ENCODE peak calls at places on chromosome 22, in seven cellular contexts. F, S, V, R, G, X and J are unnamed samples.

GRCh38 chr22:30947821-30948454 is 20.6 kb downstream of the MORC2 start:
- DNase-seq in F (peak; percentile 20), S (peak; percentile 76), V (no peak), R (no peak), G (no peak), X (peak; percentile 44), J (peak; percentile 31)

GRCh38 chr22:36773935-36774334 is 2.0 kb downstream of the IFT27 start:
- DNase-seq in F (no peak), S (peak; percentile 59), V (no peak), R (no peak), G (no peak), X (peak; percentile 31), J (no peak)

GRCh38 chr22:38115423-38116205 is 5.1 kb upstream of the BAIAP2L2 start:
- DNase-seq in F (no peak), S (no peak), V (no peak), R (no peak), G (no peak), X (no peak), J (no peak)

GRCh38 chr22:28977050-28977449 is 84.6 kb downstream of the C22orf31 start:
- DNase-seq in F (no peak), S (no peak), V (no peak), R (no peak), G (no peak), X (no peak), J (no peak)

GRCh38 chr22:38276161-38276560 is 3.4 kb upstream of the TMEM184B start:
- DNase-seq in F (no peak), S (no peak), V (no peak), R (no peak), G (no peak), X (peak; percentile 87), J (no peak)

GRCh38 chr22:18952022-18952421 is 15.9 kb upstream of the PRODH start:
- DNase-seq in F (no peak), S (no peak), V (no peak), R (no peak), G (no peak), X (no peak), J (no peak)

GRCh38 chr22:38026130-38027111 is 30.8 kb upstream of the PICK1 start:
- DNase-seq in F (no peak), S (no peak), V (no peak), R (no peak), G (no peak), X (no peak), J (no peak)

GRCh38 chr22:34587357-34588356 is 478.3 kb upstream of the ISX start:
- DNase-seq in F (no peak), S (no peak), V (no peak), R (no peak), G (no peak), X (no peak), J (no peak)

GRCh38 chr22:38097058-38097457 is 13.1 kb upstream of the SLC16A8 start:
- DNase-seq in F (no peak), S (no peak), V (no peak), R (peak; percentile 62), G (no peak), X (no peak), J (no peak)

GRCh38 chr22:17201285-17201945 is 17.8 kb downstream of the ADA2 start:
- DNase-seq in F (peak; percentile 12), S (peak; percentile 22), V (no peak), R (no peak), G (no peak), X (no peak), J (peak; percentile 7)

GRCh38 chr22:37777122-37777687 is 30.5 kb upstream of the GCAT start:
- DNase-seq in F (peak; percentile 58), S (peak; percentile 53), V (peak; percentile 92), R (no peak), G (no peak), X (peak; percentile 47), J (peak; percentile 31)

GRCh38 chr22:32080904-32081303 is 37.8 kb downstream of the SLC5A1 start:
- DNase-seq in F (peak; percentile 43), S (peak; percentile 73), V (no peak), R (no peak), G (no peak), X (peak; percentile 49), J (peak; percentile 18)

GRCh38 chr22:25602924-25603323 is 38.4 kb downstream of the GRK3 start:
- DNase-seq in F (no peak), S (no peak), V (no peak), R (no peak), G (no peak), X (no peak), J (no peak)

GRCh38 chr22:17491090-17491489 is 72.2 kb upstream of the SLC25A18 start:
- DNase-seq in F (no peak), S (no peak), V (peak; percentile 37), R (no peak), G (no peak), X (no peak), J (no peak)

GRCh38 chr22:46828323-46829139 is 66.1 kb downstream of the TBC1D22A start:
- DNase-seq in F (no peak), S (no peak), V (no peak), R (no peak), G (no peak), X (no peak), J (no peak)

GRCh38 chr22:38423512-38424503 is 31.2 kb downstream of the KCNJ4 start:
- DNase-seq in F (peak; percentile 22), S (no peak), V (no peak), R (no peak), G (no peak), X (no peak), J (no peak)

GRCh38 chr22:26554956-26555355 is 35.0 kb downstream of the TPST2 start:
- DNase-seq in F (no peak), S (no peak), V (no peak), R (no peak), G (no peak), X (peak; percentile 20), J (no peak)

GRCh38 chr22:43272869-43273318 is 70.3 kb downstream of the SCUBE1 start:
- DNase-seq in F (peak; percentile 21), S (no peak), V (no peak), R (no peak), G (no peak), X (no peak), J (no peak)
- TF ChIP-seq CTCF in F (no peak), S (no peak), V (no peak), R (no peak), G (no peak), X (no peak), J (no peak)

DNA sequence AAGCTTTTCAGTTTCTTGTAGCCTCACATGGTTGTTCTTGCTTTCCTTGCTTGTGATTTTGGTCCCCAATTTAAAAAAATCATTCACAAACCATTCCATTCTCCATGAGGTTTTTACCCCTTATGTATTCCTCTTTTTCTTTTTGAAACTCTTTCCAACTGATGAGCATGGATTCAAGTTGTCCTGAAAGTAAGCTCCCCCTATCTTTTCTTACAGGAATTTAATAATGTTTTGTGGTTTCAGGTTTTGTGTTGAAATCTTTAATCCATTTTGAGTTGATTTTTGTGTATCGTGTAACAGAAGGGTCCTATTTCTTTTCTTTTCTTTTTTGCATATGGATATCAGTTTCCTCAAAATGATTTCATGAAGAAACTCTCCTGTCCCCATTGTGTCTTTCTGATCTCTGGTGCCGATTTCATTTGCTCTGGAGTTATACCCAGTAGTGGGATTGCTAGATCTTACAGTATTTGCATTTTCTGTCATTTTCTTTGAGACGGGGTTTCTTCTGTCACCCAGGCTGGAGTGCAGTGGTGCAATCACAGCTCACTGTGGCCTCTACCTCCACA is 58.5 kb downstream of the LRRC74B start:
- DNase-seq in F (no peak), S (no peak), V (no peak), R (no peak), G (no peak), X (no peak), J (no peak)
- TF ChIP-seq CTCF in F (no peak), S (no peak), V (no peak), R (no peak), G (no peak), X (peak; percentile 29), J (no peak)

DNA sequence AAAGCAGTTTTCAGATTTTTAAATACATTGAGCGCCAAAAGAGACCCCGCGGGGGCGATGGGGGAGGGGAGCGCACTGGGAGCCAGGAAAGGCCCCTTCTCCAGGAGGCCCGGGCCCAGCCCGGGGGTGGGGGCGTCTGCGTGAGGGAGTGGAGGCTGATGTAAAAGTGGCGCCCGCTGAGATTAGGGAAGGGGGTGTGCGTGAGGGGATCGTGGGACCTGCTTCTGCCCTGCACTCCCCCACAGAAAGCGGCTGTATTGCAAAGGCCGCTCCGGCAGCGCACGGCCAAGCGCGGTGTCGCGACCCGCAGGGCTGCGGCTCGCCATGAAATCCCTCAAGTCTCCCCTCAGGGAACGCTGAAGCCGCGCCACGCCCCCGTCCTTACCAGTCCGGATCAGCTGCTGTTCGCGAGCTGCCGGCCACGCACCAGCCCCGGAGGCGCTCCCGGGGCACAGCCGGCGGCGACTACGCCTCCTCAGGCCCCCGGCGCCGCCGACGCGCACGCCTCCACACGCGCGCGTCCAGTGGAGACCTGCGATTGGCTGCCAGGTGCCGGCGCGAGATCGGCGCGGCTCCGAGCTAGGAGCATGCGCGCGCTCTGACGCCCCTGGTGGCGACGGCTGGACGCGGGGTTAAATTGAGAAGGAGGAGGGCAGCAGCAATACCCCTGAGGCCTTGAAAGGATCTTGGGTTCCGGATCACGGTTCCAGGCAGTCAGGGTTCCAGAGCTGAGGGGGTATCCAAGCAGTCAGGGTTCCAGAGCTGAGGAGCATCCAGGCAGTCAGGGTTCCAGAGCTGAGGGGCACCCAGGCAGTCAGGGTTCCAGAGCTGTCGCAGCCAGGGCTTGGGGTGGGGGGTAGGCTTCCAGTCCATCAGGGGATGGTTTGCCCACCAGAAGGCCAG is at the start of gene ZNF280B:
- DNase-seq in F (peak; percentile 84), S (peak; percentile 85), V (no peak), R (peak; percentile 89), G (peak; percentile 78), X (peak; percentile 94), J (peak; percentile 14)
- TF ChIP-seq CTCF in F (peak; percentile 44), S (peak; percentile 75), V (no peak), R (peak; percentile 80), G (peak; percentile 26), X (peak; percentile 82), J (peak; percentile 47)

GRCh38 chr22:49147171-49147570 is 680.5 kb downstream of the BRD1 start:
- DNase-seq in F (no peak), S (no peak), V (peak; percentile 48), R (no peak), G (no peak), X (no peak), J (no peak)

GRCh38 chr22:49147617-49148175 is 680.0 kb downstream of the BRD1 start:
- DNase-seq in F (no peak), S (no peak), V (peak; percentile 64), R (no peak), G (no peak), X (no peak), J (no peak)

GRCh38 chr22:49150801-49151221 is 676.9 kb downstream of the BRD1 start:
- DNase-seq in F (no peak), S (no peak), V (peak; percentile 74), R (no peak), G (no peak), X (no peak), J (no peak)

GRCh38 chr22:49149721-49150608 is 677.7 kb downstream of the BRD1 start:
- DNase-seq in F (no peak), S (no peak), V (peak; percentile 78), R (no peak), G (no peak), X (no peak), J (no peak)

DNA sequence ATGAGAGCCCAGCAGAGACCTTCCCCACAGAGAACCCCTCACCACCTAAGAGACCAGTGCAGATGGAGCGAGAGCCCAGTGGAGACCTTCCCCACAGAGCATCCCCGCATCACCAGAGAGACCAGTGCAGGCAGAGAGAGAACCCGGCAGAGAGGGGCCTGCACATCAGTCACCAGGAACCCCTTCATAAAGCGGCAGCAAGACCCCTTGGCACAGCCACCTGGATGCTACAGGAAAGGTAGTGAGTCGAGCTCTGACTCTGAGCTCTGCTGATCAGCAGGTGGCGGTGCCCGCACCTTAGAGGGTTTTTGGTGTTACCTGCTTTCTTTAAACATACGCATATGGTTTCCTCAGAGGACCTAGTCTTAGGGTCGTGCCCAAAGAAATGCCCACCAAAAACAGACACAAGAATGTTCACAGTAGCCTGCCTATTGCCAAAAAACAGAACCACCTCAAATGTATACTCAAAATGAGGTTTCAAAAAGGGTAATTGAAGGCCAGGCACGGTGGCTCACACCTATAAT is 678.7 kb downstream of the BRD1 start:
- DNase-seq in F (no peak), S (no peak), V (peak; percentile 46), R (no peak), G (no peak), X (peak; percentile 7), J (no peak)
- TF ChIP-seq CTCF in F (no peak), S (no peak), V (no peak), R (no peak), G (no peak), X (peak; percentile 33), J (no peak)